ENCODE peak calls at places on chromosomes 5 and 9, in eight cellular contexts. B is kidney tubule cell; Z is sciatic nerve; E is BJ; T is NAMALWA; L is HCEC 1CT; P is activated CD4-positive, CD25-positive, alpha-beta regulatory T cell treated with anti-CD3 and anti-CD28 coated beads, Interleukin-2, amount 50 U/mL, for 72 hours; C is NCI-H460. D is an unnamed sample.
A peak's percentile ranks its signal among the peaks of the same experiment; 100 is the strongest.

GRCh38 chr5:10329808-10330481 is 22.2 kb upstream of the CMBL start:
- DNase-seq in C (no peak), L (peak; percentile 80), T (no peak), E (peak; percentile 94), P (no peak), Z (peak; percentile 57), B (no peak), D (no peak)

GRCh38 chr5:126884269-126884819 is 107.4 kb downstream of the LMNB1 start:
- DNase-seq in T (no peak), P (no peak), C (no peak), Z (no peak), E (peak; percentile 64), B (peak; percentile 88), L (peak; percentile 92), D (no peak)

GRCh38 chr5:74390306-74390637 is 250.3 kb downstream of the ENC1 start:
- DNase-seq in Z (no peak), E (no peak), C (no peak), T (no peak), P (no peak), L (no peak), B (no peak), D (no peak)

GRCh38 chr5:167171056-167171455 is 1120.4 kb upstream of the WWC1 start:
- DNase-seq in L (no peak), C (no peak), E (no peak), Z (no peak), T (no peak), P (no peak), B (no peak), D (no peak)

GRCh38 chr5:76082790-76083554 is at the start of gene SV2C:
- DNase-seq in E (no peak), C (no peak), P (peak; percentile 36), Z (no peak), B (peak; percentile 38), T (no peak), L (no peak), D (peak; percentile 11)

GRCh38 chr9:37706290-37706689 is 47.3 kb upstream of the TRMT10B start:
- DNase-seq in E (no peak), C (no peak), B (peak; percentile 81), L (peak; percentile 52), Z (no peak), P (no peak), T (no peak), D (no peak)

GRCh38 chr9:2299156-2299842 is 284.2 kb downstream of the SMARCA2 start:
- DNase-seq in T (peak; percentile 79), E (no peak), Z (no peak), B (peak; percentile 53), C (no peak), L (no peak), P (no peak), D (no peak)

GRCh38 chr5:126220725-126221124 is 202.5 kb upstream of the GRAMD2B start:
- DNase-seq in Z (no peak), C (no peak), B (no peak), E (no peak), L (no peak), T (no peak), P (no peak), D (no peak)

GRCh38 chr5:92665506-92665905 is 915.5 kb downstream of the NR2F1-AS1 start:
- DNase-seq in E (no peak), L (no peak), Z (no peak), B (no peak), C (no peak), T (no peak), P (no peak), D (no peak)

GRCh38 chr5:111223790-111224560 is at the start of gene CAMK4:
- DNase-seq in E (peak; percentile 19), Z (peak; percentile 76), B (peak; percentile 54), P (peak; percentile 74), L (peak; percentile 82), C (peak; percentile 17), T (peak; percentile 81), D (peak; percentile 51)

GRCh38 chr5:35436441-35437057 is 181.1 kb upstream of the SPEF2 start:
- DNase-seq in C (peak; percentile 33), Z (no peak), T (peak; percentile 65), P (no peak), L (peak; percentile 21), B (peak; percentile 60), E (no peak), D (peak; percentile 21)

GRCh38 chr5:52727568-52727967 is 60.1 kb upstream of the ITGA1 start:
- DNase-seq in C (peak; percentile 1), T (no peak), Z (no peak), P (no peak), L (peak; percentile 87), B (no peak), E (no peak), D (no peak)

GRCh38 chr5:157025093-157025698 is 33.7 kb downstream of the HAVCR1 start:
- DNase-seq in T (no peak), Z (no peak), L (no peak), E (no peak), P (peak; percentile 61), B (no peak), C (no peak), D (no peak)

GRCh38 chr9:98326402-98327248 is 71.2 kb upstream of the TBC1D2 start:
- DNase-seq in T (peak; percentile 74), P (no peak), B (peak; percentile 17), Z (no peak), L (peak; percentile 74), C (no peak), E (no peak), D (no peak)

GRCh38 chr9:132056717-132057429 is 22.8 kb downstream of the MED27 start:
- DNase-seq in C (no peak), T (no peak), P (no peak), Z (no peak), L (no peak), B (peak; percentile 36), E (no peak), D (no peak)

GRCh38 chr5:72604111-72604792 is 97.0 kb upstream of the ZNF366 start:
- DNase-seq in Z (no peak), T (no peak), B (no peak), P (no peak), E (no peak), L (no peak), C (no peak), D (no peak)

GRCh38 chr5:178434016-178434761 is 156.0 kb downstream of the COL23A1 start:
- DNase-seq in L (no peak), T (no peak), C (no peak), Z (no peak), E (no peak), P (no peak), B (no peak), D (no peak)

GRCh38 chr9:119370816-119371215 is 1.6 kb upstream of the BRINP1 start:
- DNase-seq in L (no peak), B (peak; percentile 63), Z (peak; percentile 60), P (no peak), T (peak; percentile 12), E (no peak), C (peak; percentile 22), D (peak; percentile 32)

GRCh38 chr9:6900440-6900883 is 142.7 kb downstream of the KDM4C start:
- DNase-seq in L (no peak), P (no peak), B (no peak), Z (no peak), T (no peak), C (no peak), E (no peak), D (no peak)

GRCh38 chr5:102691434-102691833 is 63.7 kb upstream of the PAM start:
- DNase-seq in L (no peak), P (no peak), C (no peak), E (no peak), B (no peak), T (no peak), Z (no peak), D (no peak)

GRCh38 chr5:81817086-81817485 is 66.2 kb upstream of the SSBP2 start:
- DNase-seq in C (no peak), Z (no peak), E (no peak), B (no peak), T (no peak), P (no peak), L (no peak), D (no peak)

GRCh38 chr9:109302606-109303005 is 18.3 kb downstream of the EPB41L4B start:
- DNase-seq in B (no peak), E (no peak), C (no peak), Z (no peak), P (no peak), T (no peak), L (no peak), D (no peak)

GRCh38 chr5:14510156-14510734 is 71.3 kb upstream of the OTULINL start:
- DNase-seq in L (no peak), E (no peak), C (no peak), Z (no peak), B (no peak), T (no peak), P (no peak), D (no peak)

GRCh38 chr9:79382468-79382867 is 189.3 kb upstream of the TLE4 start:
- DNase-seq in P (no peak), E (no peak), Z (no peak), L (peak; percentile 7), C (peak; percentile 41), B (peak; percentile 10), T (peak; percentile 25), D (no peak)

GRCh38 chr5:10576121-10576789 is 12.4 kb downstream of the ANKRD33B start:
- DNase-seq in P (no peak), C (no peak), T (peak; percentile 52), L (no peak), Z (no peak), E (no peak), B (no peak), D (no peak)